ENCODE peak calls at places on chromosomes 12 and 14, in four cellular contexts. One of them, this sample, is unnamed.
A peak's percentile ranks its signal among the peaks of the same experiment; 100 is the strongest.

GRCh38 chr14:35403085-35403396 is 1.5 kb downstream of the NFKBIA start:
- DNase-seq in right lobe of liver: peak; percentile 49
- DNase-seq in choroid plexus epithelial cell: peak; percentile 57
- DNase-seq in CD8-positive, alpha-beta T cell: no peak
- DNase-seq in this sample: no peak

GRCh38 chr14:37089410-37089809 is 83.0 kb downstream of the SLC25A21 start:
- DNase-seq in right lobe of liver: no peak
- DNase-seq in CD8-positive, alpha-beta T cell: no peak
- DNase-seq in choroid plexus epithelial cell: no peak
- DNase-seq in this sample: no peak

GRCh38 chr12:116975779-116976393 is 65.1 kb downstream of the FBXW8 start:
- DNase-seq in choroid plexus epithelial cell: peak; percentile 33
- DNase-seq in right lobe of liver: no peak
- DNase-seq in CD8-positive, alpha-beta T cell: no peak
- DNase-seq in this sample: no peak

GRCh38 chr14:104377256-104377655 is 202.3 kb upstream of the C14orf180 start:
- DNase-seq in right lobe of liver: no peak
- DNase-seq in CD8-positive, alpha-beta T cell: no peak
- DNase-seq in choroid plexus epithelial cell: no peak
- DNase-seq in this sample: no peak

GRCh38 chr12:5479761-5480160 is 47.9 kb downstream of the NTF3 start:
- DNase-seq in CD8-positive, alpha-beta T cell: no peak
- DNase-seq in choroid plexus epithelial cell: no peak
- DNase-seq in right lobe of liver: no peak
- DNase-seq in this sample: no peak

GRCh38 chr14:55317503-55317902 is 46.3 kb downstream of the FBXO34 start:
- DNase-seq in CD8-positive, alpha-beta T cell: no peak
- DNase-seq in right lobe of liver: no peak
- DNase-seq in choroid plexus epithelial cell: no peak
- DNase-seq in this sample: no peak

GRCh38 chr12:29043069-29043468 is 106.0 kb upstream of the FAR2 start:
- DNase-seq in CD8-positive, alpha-beta T cell: no peak
- DNase-seq in right lobe of liver: no peak
- DNase-seq in choroid plexus epithelial cell: peak; percentile 45
- DNase-seq in this sample: no peak

GRCh38 chr14:101224356-101225115 is 321.0 kb upstream of the RTL1 start:
- DNase-seq in right lobe of liver: no peak
- DNase-seq in choroid plexus epithelial cell: peak; percentile 39
- DNase-seq in CD8-positive, alpha-beta T cell: no peak
- DNase-seq in this sample: no peak

GRCh38 chr12:45259732-45260480 is 44.0 kb downstream of the ANO6 start:
- DNase-seq in right lobe of liver: no peak
- DNase-seq in choroid plexus epithelial cell: peak; percentile 56
- DNase-seq in CD8-positive, alpha-beta T cell: no peak
- DNase-seq in this sample: no peak

GRCh38 chr12:62605972-62606371 is 139.3 kb downstream of the MON2 start:
- DNase-seq in CD8-positive, alpha-beta T cell: no peak
- DNase-seq in right lobe of liver: no peak
- DNase-seq in choroid plexus epithelial cell: no peak
- DNase-seq in this sample: no peak

GRCh38 chr12:117240356-117240755 is 50.1 kb upstream of the FBXO21 start:
- DNase-seq in choroid plexus epithelial cell: no peak
- DNase-seq in CD8-positive, alpha-beta T cell: no peak
- DNase-seq in right lobe of liver: no peak
- DNase-seq in this sample: no peak

GRCh38 chr14:25400607-25401206 is 350.8 kb upstream of the STXBP6 start:
- DNase-seq in CD8-positive, alpha-beta T cell: peak; percentile 3
- DNase-seq in choroid plexus epithelial cell: peak; percentile 60
- DNase-seq in right lobe of liver: no peak
- DNase-seq in this sample: peak; percentile 57

GRCh38 chr12:12788675-12789368 is 3.4 kb downstream of the APOLD1 start:
- DNase-seq in CD8-positive, alpha-beta T cell: peak; percentile 45
- DNase-seq in choroid plexus epithelial cell: peak; percentile 84
- DNase-seq in right lobe of liver: peak; percentile 43
- DNase-seq in this sample: peak; percentile 40

GRCh38 chr14:105205718-105206208 is 24.7 kb upstream of the NUDT14 start:
- DNase-seq in right lobe of liver: no peak
- DNase-seq in CD8-positive, alpha-beta T cell: no peak
- DNase-seq in choroid plexus epithelial cell: no peak
- DNase-seq in this sample: no peak

GRCh38 chr14:45716506-45716905 is 463.5 kb upstream of the MIS18BP1 start:
- DNase-seq in right lobe of liver: no peak
- DNase-seq in choroid plexus epithelial cell: peak; percentile 1
- DNase-seq in CD8-positive, alpha-beta T cell: no peak
- DNase-seq in this sample: peak; percentile 9

GRCh38 chr14:47277703-47278102 is 397.7 kb downstream of the MDGA2 start:
- DNase-seq in choroid plexus epithelial cell: peak; percentile 53
- DNase-seq in CD8-positive, alpha-beta T cell: no peak
- DNase-seq in right lobe of liver: no peak
- DNase-seq in this sample: no peak

GRCh38 chr14:42141328-42141727 is 534.7 kb downstream of the LRFN5 start:
- DNase-seq in right lobe of liver: no peak
- DNase-seq in CD8-positive, alpha-beta T cell: no peak
- DNase-seq in choroid plexus epithelial cell: no peak
- DNase-seq in this sample: no peak

GRCh38 chr12:7951671-7952070 is 15.7 kb upstream of the SLC2A3 start:
- DNase-seq in right lobe of liver: no peak
- DNase-seq in CD8-positive, alpha-beta T cell: no peak
- DNase-seq in choroid plexus epithelial cell: peak; percentile 24
- DNase-seq in this sample: no peak

DNA sequence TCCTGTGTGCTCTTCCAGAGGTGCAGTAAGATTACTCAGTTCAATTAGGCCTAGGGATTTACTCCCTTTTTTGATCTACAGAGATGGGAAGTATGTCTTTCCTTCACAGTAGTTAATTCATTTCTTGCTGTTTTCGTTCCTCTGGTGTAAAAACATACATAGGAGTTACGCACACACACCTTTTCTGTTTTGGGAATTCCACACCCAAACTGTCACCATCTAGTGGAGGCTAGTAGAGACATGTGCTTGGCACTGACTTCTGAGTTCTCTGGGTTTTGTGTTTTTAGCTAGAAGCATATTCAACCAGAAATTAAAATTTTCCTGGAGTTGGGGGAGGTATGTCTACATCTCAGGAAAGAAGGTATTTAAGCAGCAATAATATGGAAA is 1.4 kb downstream of the SUSD6 start:
- DNase-seq in right lobe of liver: no peak
- DNase-seq in choroid plexus epithelial cell: no peak
- DNase-seq in CD8-positive, alpha-beta T cell: no peak
- DNase-seq in this sample: no peak
- TF ChIP-seq CTCF in right lobe of liver: no peak
- TF ChIP-seq CTCF in choroid plexus epithelial cell: peak; percentile 31
- TF ChIP-seq CTCF in CD8-positive, alpha-beta T cell: no peak
- TF ChIP-seq CTCF in this sample: no peak

GRCh38 chr14:31449971-31450610 is 7.2 kb downstream of the DTD2 start:
- DNase-seq in choroid plexus epithelial cell: peak; percentile 76
- DNase-seq in CD8-positive, alpha-beta T cell: no peak
- DNase-seq in right lobe of liver: no peak
- DNase-seq in this sample: no peak
- TF ChIP-seq CTCF in choroid plexus epithelial cell: peak; percentile 65
- TF ChIP-seq CTCF in CD8-positive, alpha-beta T cell: peak; percentile 52
- TF ChIP-seq CTCF in right lobe of liver: peak; percentile 65
- TF ChIP-seq CTCF in this sample: peak; percentile 67

GRCh38 chr12:64780531-64781373 is 21.5 kb upstream of the GNS start:
- DNase-seq in CD8-positive, alpha-beta T cell: no peak
- DNase-seq in right lobe of liver: peak; percentile 74
- DNase-seq in choroid plexus epithelial cell: no peak
- DNase-seq in this sample: peak; percentile 46
- TF ChIP-seq CTCF in CD8-positive, alpha-beta T cell: no peak
- TF ChIP-seq CTCF in right lobe of liver: no peak
- TF ChIP-seq CTCF in choroid plexus epithelial cell: no peak
- TF ChIP-seq CTCF in this sample: no peak

GRCh38 chr12:43789941-43790340 is 16.2 kb downstream of the TWF1 start:
- DNase-seq in CD8-positive, alpha-beta T cell: no peak
- DNase-seq in right lobe of liver: no peak
- DNase-seq in choroid plexus epithelial cell: peak; percentile 68
- DNase-seq in this sample: no peak

GRCh38 chr12:43797561-43798217 is 8.4 kb downstream of the TWF1 start:
- DNase-seq in choroid plexus epithelial cell: no peak
- DNase-seq in right lobe of liver: no peak
- DNase-seq in CD8-positive, alpha-beta T cell: no peak
- DNase-seq in this sample: no peak

GRCh38 chr12:43795716-43796282 is 10.3 kb downstream of the TWF1 start:
- DNase-seq in CD8-positive, alpha-beta T cell: no peak
- DNase-seq in choroid plexus epithelial cell: peak; percentile 66
- DNase-seq in right lobe of liver: no peak
- DNase-seq in this sample: no peak
- TF ChIP-seq CTCF in CD8-positive, alpha-beta T cell: no peak
- TF ChIP-seq CTCF in choroid plexus epithelial cell: no peak
- TF ChIP-seq CTCF in right lobe of liver: no peak
- TF ChIP-seq CTCF in this sample: no peak

DNA sequence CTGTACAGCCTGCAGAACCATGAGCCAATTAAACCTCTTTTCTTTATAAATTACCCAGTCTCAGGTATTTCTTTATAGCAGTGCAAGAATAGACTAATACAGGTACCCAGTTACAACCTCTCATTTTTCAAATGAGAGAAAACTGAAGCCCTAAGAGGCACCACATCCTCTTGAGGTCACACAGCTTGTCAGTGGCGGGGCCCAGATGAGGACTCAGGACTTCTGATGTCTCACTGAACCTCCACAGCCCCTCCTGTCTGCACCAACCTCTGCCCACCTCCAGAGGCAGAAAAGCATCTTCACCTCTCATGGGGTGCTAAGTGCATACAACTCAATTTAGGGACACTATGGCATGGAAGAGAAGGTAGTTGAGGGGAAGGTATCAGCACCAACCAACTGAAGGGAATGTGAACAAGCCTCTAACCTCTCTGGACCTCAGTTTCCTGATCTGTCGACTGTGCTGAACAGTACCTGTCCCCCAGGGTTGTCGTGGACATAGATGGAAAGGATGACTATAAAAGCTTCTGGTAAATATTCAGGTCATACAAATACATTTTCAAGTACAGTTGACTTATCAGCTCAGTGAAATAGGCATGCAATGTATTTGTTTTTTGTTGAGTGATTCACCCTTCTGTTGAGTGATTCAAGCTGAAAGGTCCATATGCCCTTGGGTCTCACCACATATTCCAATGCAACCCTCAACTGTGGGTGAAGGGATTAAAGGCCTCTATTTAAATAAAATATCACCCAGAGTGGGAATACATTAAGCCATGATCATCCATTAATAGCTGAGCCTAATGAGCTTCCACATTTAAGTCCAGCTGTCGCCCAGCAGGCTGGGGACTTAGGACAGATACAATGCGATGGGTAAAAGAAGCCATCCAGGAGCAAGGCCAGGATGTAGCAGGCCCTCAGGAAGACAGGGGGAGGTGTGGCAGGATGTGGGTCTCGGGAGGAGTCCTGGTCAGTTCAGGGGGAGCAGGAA is 120.4 kb downstream of the CRACR2A start:
- DNase-seq in right lobe of liver: no peak
- DNase-seq in choroid plexus epithelial cell: peak; percentile 50
- DNase-seq in CD8-positive, alpha-beta T cell: no peak
- DNase-seq in this sample: no peak
- TF ChIP-seq CTCF in right lobe of liver: no peak
- TF ChIP-seq CTCF in choroid plexus epithelial cell: no peak
- TF ChIP-seq CTCF in CD8-positive, alpha-beta T cell: no peak
- TF ChIP-seq CTCF in this sample: no peak

This sample was measured in endothelial cell.